ENCODE peak calls at places on chromosomes 6 and 20, in ten cellular contexts. Z, C, O, V, P, K, A, G, H and R are unnamed samples. For H3K4me1, the result is how much of the 10 kb centered on the place peaks cover.

GRCh38 chr20:46171476-46171875 is 53.4 kb downstream of the CD40 start:
- DNase-seq in Z (no peak), C (no peak), O (no peak), V (no peak), P (no peak), K (no peak), A (no peak), G (no peak), H (no peak), R (no peak)

GRCh38 chr20:19588731-19589130 is 169.3 kb upstream of the RIN2 start:
- DNase-seq in Z (peak), C (no peak), O (peak), V (no peak), P (no peak), K (no peak), A (peak), G (peak), H (no peak), R (no peak)

GRCh38 chr6:4935486-4935885 is 68.4 kb downstream of the RPP40 start:
- DNase-seq in Z (no peak), C (no peak), O (no peak), V (no peak), P (no peak), K (no peak), A (no peak), G (no peak), H (no peak), R (no peak)

GRCh38 chr6:79737172-79737571 is 106.0 kb downstream of the SH3BGRL2 start:
- DNase-seq in Z (no peak), C (no peak), O (peak), V (peak), P (no peak), K (peak), A (no peak), G (no peak), H (peak), R (no peak)

GRCh38 chr6:5670381-5670780 is 336.3 kb downstream of the NRN1 start:
- DNase-seq in Z (no peak), C (no peak), O (no peak), V (no peak), P (no peak), K (no peak), A (no peak), G (no peak), H (no peak), R (no peak)

GRCh38 chr6:164826831-164827468 is 482.5 kb downstream of the C6orf118 start:
- DNase-seq in Z (no peak), C (peak), O (no peak), V (no peak), P (no peak), K (no peak), A (no peak), G (no peak), H (no peak), R (no peak)

GRCh38 chr6:164303092-164304007 is 888.8 kb downstream of the QKI start:
- DNase-seq in Z (no peak), C (no peak), O (no peak), V (no peak), P (no peak), K (no peak), A (no peak), G (peak), H (peak), R (peak)

GRCh38 chr20:52259295-52259694 is 67.7 kb upstream of the ZFP64 start:
- DNase-seq in Z (no peak), C (no peak), O (no peak), V (no peak), P (no peak), K (no peak), A (no peak), G (no peak), H (no peak), R (no peak)

GRCh38 chr20:64055893-64056638 is 6.6 kb upstream of the SOX18 start:
- DNase-seq in Z (no peak), C (peak), O (no peak), V (no peak), P (no peak), K (peak), A (peak), G (no peak), H (peak), R (no peak)

GRCh38 chr6:132298344-132298949 is 102.8 kb downstream of the MOXD1 start:
- DNase-seq in Z (peak), C (peak), O (peak), V (peak), P (no peak), K (peak), A (peak), G (peak), H (peak), R (peak)

GRCh38 chr20:8372819-8373218 is 240.8 kb downstream of the PLCB1 start:
- DNase-seq in Z (no peak), C (no peak), O (no peak), V (no peak), P (no peak), K (no peak), A (no peak), G (no peak), H (no peak), R (no peak)

GRCh38 chr6:91273729-91274128 is 686.9 kb upstream of the MAP3K7 start:
- DNase-seq in Z (no peak), C (no peak), O (no peak), V (no peak), P (no peak), K (no peak), A (no peak), G (peak), H (no peak), R (peak)

DNA sequence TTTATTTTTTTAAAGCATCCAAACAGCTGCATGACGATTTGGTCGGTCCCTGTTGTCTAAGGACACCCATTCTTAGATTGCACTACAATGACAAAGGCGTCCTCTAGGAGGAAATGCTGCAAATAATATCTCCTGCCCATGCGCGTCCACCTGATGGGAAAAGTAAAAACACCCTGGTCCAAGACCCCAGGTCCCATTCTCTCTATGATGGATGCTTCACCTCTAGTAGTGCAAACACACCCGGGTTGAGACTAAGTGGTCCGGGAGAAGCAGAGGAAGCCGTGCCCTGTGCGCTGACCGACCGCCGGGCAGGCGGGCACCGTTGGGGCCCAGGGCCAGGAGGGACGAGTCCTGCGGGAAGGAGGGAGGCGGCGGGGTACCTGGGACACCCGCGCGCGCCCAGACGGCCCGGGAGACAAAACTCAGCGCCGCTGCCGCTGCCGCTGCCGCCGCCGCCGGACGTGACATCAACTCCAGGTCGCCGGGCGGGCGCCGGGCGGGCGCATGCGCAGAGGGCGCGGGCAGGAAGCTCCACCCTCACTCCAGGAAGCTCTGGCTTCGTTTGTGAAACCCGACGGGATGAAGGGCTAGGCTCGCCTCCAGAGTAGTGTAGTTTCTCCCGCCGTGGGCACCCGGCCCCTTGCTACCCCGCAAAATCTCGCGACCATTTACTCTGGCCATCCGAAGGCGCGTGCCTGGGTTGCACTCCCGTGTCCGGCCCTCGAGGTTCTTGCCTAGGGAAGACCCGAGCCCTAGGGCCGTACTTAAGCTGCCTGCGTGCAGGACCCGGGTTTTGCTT is at the start of gene TBC1D7:
- DNase-seq in Z (peak), C (peak), O (peak), V (peak), P (peak), K (peak), A (peak), G (peak), H (peak), R (peak)
- TF ChIP-seq POLR2A in Z (peak), C (peak), O (peak), V (peak), P (peak), K (peak), A (peak), G (peak), H (peak), R (peak)

GRCh38 chr6:8499540-8499939 is 64.2 kb upstream of the SLC35B3 start:
- DNase-seq in Z (no peak), C (peak), O (no peak), V (no peak), P (no peak), K (no peak), A (peak), G (no peak), H (no peak), R (no peak)
- TF ChIP-seq CTCF in Z (peak), C (peak), O (peak), V (peak), P (peak), K (peak), A (peak), G (no peak), H (peak), R (no peak)

GRCh38 chr6:44221291-44221960 is 2.0 kb upstream of the SLC29A1 start:
- DNase-seq in Z (peak), C (peak), O (peak), V (peak), P (peak), K (peak), A (peak), G (peak), H (peak), R (peak)

GRCh38 chr6:44220913-44221290 is 2.5 kb upstream of the SLC29A1 start:
- DNase-seq in Z (no peak), C (no peak), O (no peak), V (no peak), P (no peak), K (no peak), A (no peak), G (no peak), H (no peak), R (no peak)

GRCh38 chr6:44222987-44223470 is 366 bp upstream of the SLC29A1 start:
- DNase-seq in Z (no peak), C (no peak), O (no peak), V (no peak), P (no peak), K (no peak), A (no peak), G (no peak), H (peak), R (no peak)

GRCh38 chr6:44222486-44222986 is 859 bp upstream of the SLC29A1 start:
- DNase-seq in Z (no peak), C (no peak), O (no peak), V (no peak), P (no peak), K (no peak), A (no peak), G (no peak), H (peak), R (no peak)

GRCh38 chr6:44221961-44222335 is 1.4 kb upstream of the SLC29A1 start:
- DNase-seq in Z (no peak), C (no peak), O (no peak), V (no peak), P (no peak), K (no peak), A (no peak), G (no peak), H (no peak), R (no peak)
- H3K4me1 ChIP-seq in Z (half or more), C (half or more), O (under half), V (under half), P (half or more), K (under half), A (half or more), G (under half), H (half or more), R (half or more)

GRCh38 chr6:136762022-136762975 is 30.0 kb downstream of the MAP3K5 start:
- DNase-seq in Z (no peak), C (no peak), O (no peak), V (no peak), P (no peak), K (no peak), A (no peak), G (no peak), H (no peak), R (no peak)
- TF ChIP-seq POLR2A in Z (no peak), C (no peak), O (no peak), V (no peak), P (no peak), K (no peak), A (no peak), G (no peak), H (no peak), R (no peak)

GRCh38 chr6:134178230-134179044 is 126.0 kb upstream of the SLC2A12 start:
- DNase-seq in Z (peak), C (peak), O (peak), V (peak), P (peak), K (peak), A (peak), G (peak), H (peak), R (peak)
- TF ChIP-seq CTCF in Z (peak), C (peak), O (peak), V (peak), P (peak), K (peak), A (peak), G (peak), H (peak), R (peak)

DNA sequence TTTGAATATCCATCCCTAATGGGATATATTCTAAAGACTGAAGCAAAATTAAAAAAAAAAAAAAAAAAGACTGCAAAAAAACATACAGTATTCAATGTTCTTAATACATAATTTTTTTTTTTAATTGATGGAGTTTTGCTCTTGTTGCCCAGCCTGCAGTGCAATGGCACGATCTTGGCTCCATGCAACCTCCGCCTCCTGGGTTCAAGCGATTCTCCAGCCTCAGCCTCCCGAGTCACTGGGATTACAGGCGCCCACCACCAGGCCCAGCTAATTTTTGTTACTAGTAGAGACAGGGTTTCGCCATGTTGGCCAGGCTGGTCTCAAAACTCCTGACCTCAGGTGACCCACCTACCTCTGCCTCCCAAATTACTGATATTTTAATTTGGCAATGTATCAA is 29.3 kb downstream of the RANBP9 start:
- DNase-seq in Z (no peak), C (no peak), O (no peak), V (no peak), P (no peak), K (no peak), A (no peak), G (no peak), H (no peak), R (no peak)
- H3K4me1 ChIP-seq in Z (under half), C (under half), O (under half), V (under half), P (under half), K (under half), A (under half), G (under half), H (under half), R (under half)

DNA sequence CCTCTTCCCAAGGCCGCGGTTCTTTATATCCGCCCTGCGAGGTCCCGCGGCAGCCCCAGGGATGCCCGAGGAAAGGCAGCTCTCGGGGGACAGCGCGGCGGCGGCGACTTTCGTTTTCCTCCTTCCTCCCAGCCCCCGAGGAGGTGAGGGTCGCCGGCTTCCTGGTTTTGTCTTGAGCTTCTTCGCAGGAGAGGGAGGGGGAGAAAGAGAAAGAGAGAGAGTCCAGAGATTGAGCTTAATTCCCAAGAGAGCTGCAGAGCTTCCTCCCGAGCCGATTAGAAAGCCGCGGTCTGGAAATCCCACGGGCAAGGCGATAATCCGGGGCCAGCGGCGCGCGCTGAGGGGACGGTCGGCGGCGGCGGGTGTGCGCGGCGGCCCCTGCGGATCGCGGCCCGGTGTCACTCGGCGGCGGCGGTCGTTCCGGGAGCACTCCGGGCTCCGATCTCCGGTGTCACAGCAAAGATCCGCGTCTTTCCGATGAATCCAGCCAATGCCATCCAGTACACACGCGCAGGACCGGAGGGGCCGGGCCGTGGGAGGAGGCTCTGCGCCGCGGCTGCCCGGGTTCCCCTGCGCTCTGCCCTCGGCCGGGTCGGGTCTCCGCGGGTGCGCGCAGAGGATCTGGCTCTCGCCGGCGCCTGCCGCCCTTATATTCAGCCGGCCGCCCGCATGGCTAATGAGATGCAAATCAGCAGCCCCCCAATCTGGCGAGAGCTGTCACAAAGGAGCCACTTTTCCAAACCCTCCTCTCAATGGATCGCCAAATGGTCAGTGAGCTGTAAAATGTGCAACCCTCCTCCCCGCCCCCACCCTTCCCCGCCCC is at the start of gene DLL1:
- DNase-seq in Z (peak), C (no peak), O (peak), V (peak), P (no peak), K (peak), A (no peak), G (no peak), H (peak), R (peak)
- TF ChIP-seq POLR2A in Z (no peak), C (no peak), O (peak), V (peak), P (peak), K (no peak), A (no peak), G (no peak), H (peak), R (no peak)